ENCODE peak calls at places on chromosome 17, in four cellular contexts. A, B, F and I are unnamed samples.
A peak's percentile ranks its signal among the peaks of the same experiment; 100 is the strongest.

GRCh38 chr17:82674656-82675475 is 23.6 kb downstream of the RAB40B start:
- DNase-seq in A (no peak), B (no peak), F (no peak), I (no peak)

GRCh38 chr17:65515959-65516948 is 45.2 kb downstream of the AXIN2 start:
- DNase-seq in A (no peak), B (no peak), F (no peak), I (no peak)

GRCh38 chr17:18961634-18962493 is 9.9 kb downstream of the SLC5A10 start:
- DNase-seq in A (peak; percentile 31), B (no peak), F (no peak), I (no peak)

GRCh38 chr17:83175551-83176271 is 96.3 kb downstream of the METRNL start:
- DNase-seq in A (no peak), B (no peak), F (no peak), I (no peak)

GRCh38 chr17:8981443-8981842 is 15.9 kb upstream of the PIK3R5 start:
- DNase-seq in A (no peak), B (no peak), F (no peak), I (no peak)

GRCh38 chr17:75271955-75272847 is 1.2 kb upstream of the MIF4GD start:
- DNase-seq in A (no peak), B (peak; percentile 8), F (no peak), I (no peak)

GRCh38 chr17:78268191-78268874 is 36.9 kb downstream of the TMEM235 start:
- DNase-seq in A (no peak), B (no peak), F (no peak), I (no peak)

GRCh38 chr17:75756451-75757085 is 8.4 kb downstream of the GALK1 start:
- DNase-seq in A (no peak), B (no peak), F (no peak), I (peak; percentile 13)

GRCh38 chr17:16975266-16975651 is 3.3 kb upstream of the TNFRSF13B start:
- DNase-seq in A (no peak), B (no peak), F (no peak), I (no peak)

GRCh38 chr17:71427801-71428200 is 693.0 kb upstream of the SOX9 start:
- DNase-seq in A (no peak), B (no peak), F (no peak), I (no peak)

GRCh38 chr17:55089955-55090573 is 121.5 kb downstream of the STXBP4 start:
- DNase-seq in A (peak; percentile 43), B (peak; percentile 31), F (peak; percentile 27), I (no peak)

GRCh38 chr17:66549731-66550207 is 247.4 kb downstream of the PRKCA start:
- DNase-seq in A (no peak), B (no peak), F (no peak), I (no peak)